ENCODE peak calls at places on chromosomes 13 and 19, in nine cellular contexts. One of them, this sample, is unnamed.

GRCh38 chr13:75135325-75135825 is 346.6 kb downstream of the TBC1D4 start:
- DNase-seq in NCI-H1092 treated with DMSO at 0.1 percent for 48 hours: no peak
- DNase-seq in activated naive CD4-positive, alpha-beta T cell treated with anti-CD3 and anti-CD28 coated beads, Interleukin-2, amount 50 U/mL, for 72 hours: no peak
- DNase-seq in BE2C: no peak
- DNase-seq in gastrocnemius medialis: no peak
- DNase-seq in H7: no peak
- DNase-seq in activated CD4-positive, CD25-positive, alpha-beta regulatory T cell: no peak
- DNase-seq in activated CD4-positive, alpha-beta memory T cell treated with anti-CD3 and anti-CD28 coated beads for 36 hours: no peak
- DNase-seq in RPMI7951: peak
- DNase-seq in this sample: no peak

GRCh38 chr13:109700176-109700575 is 86.2 kb downstream of the IRS2 start:
- DNase-seq in NCI-H1092 treated with DMSO at 0.1 percent for 48 hours: peak
- DNase-seq in activated naive CD4-positive, alpha-beta T cell treated with anti-CD3 and anti-CD28 coated beads, Interleukin-2, amount 50 U/mL, for 72 hours: no peak
- DNase-seq in BE2C: peak
- DNase-seq in gastrocnemius medialis: peak
- DNase-seq in H7: no peak
- DNase-seq in activated CD4-positive, CD25-positive, alpha-beta regulatory T cell: no peak
- DNase-seq in activated CD4-positive, alpha-beta memory T cell treated with anti-CD3 and anti-CD28 coated beads for 36 hours: no peak
- DNase-seq in RPMI7951: peak
- DNase-seq in this sample: peak

GRCh38 chr13:79392882-79393563 is 13.0 kb downstream of the RBM26 start:
- DNase-seq in NCI-H1092 treated with DMSO at 0.1 percent for 48 hours: no peak
- DNase-seq in activated naive CD4-positive, alpha-beta T cell treated with anti-CD3 and anti-CD28 coated beads, Interleukin-2, amount 50 U/mL, for 72 hours: peak
- DNase-seq in BE2C: no peak
- DNase-seq in gastrocnemius medialis: no peak
- DNase-seq in H7: no peak
- DNase-seq in activated CD4-positive, CD25-positive, alpha-beta regulatory T cell: no peak
- DNase-seq in activated CD4-positive, alpha-beta memory T cell treated with anti-CD3 and anti-CD28 coated beads for 36 hours: peak
- DNase-seq in RPMI7951: peak
- DNase-seq in this sample: no peak

GRCh38 chr19:5572556-5573286 is 5.0 kb upstream of the TINCR start:
- DNase-seq in NCI-H1092 treated with DMSO at 0.1 percent for 48 hours: no peak
- DNase-seq in activated naive CD4-positive, alpha-beta T cell treated with anti-CD3 and anti-CD28 coated beads, Interleukin-2, amount 50 U/mL, for 72 hours: no peak
- DNase-seq in BE2C: no peak
- DNase-seq in gastrocnemius medialis: no peak
- DNase-seq in H7: no peak
- DNase-seq in activated CD4-positive, CD25-positive, alpha-beta regulatory T cell: no peak
- DNase-seq in activated CD4-positive, alpha-beta memory T cell treated with anti-CD3 and anti-CD28 coated beads for 36 hours: no peak
- DNase-seq in RPMI7951: no peak
- DNase-seq in this sample: no peak

GRCh38 chr19:49512970-49513745 is 697 bp downstream of the FCGRT start:
- DNase-seq in NCI-H1092 treated with DMSO at 0.1 percent for 48 hours: peak
- DNase-seq in activated naive CD4-positive, alpha-beta T cell treated with anti-CD3 and anti-CD28 coated beads, Interleukin-2, amount 50 U/mL, for 72 hours: no peak
- DNase-seq in BE2C: peak
- DNase-seq in gastrocnemius medialis: no peak
- DNase-seq in H7: peak
- DNase-seq in activated CD4-positive, CD25-positive, alpha-beta regulatory T cell: no peak
- DNase-seq in activated CD4-positive, alpha-beta memory T cell treated with anti-CD3 and anti-CD28 coated beads for 36 hours: peak
- DNase-seq in RPMI7951: no peak
- DNase-seq in this sample: no peak

GRCh38 chr13:74770361-74770760 is 636.2 kb upstream of the KLF12 start:
- DNase-seq in NCI-H1092 treated with DMSO at 0.1 percent for 48 hours: no peak
- DNase-seq in activated naive CD4-positive, alpha-beta T cell treated with anti-CD3 and anti-CD28 coated beads, Interleukin-2, amount 50 U/mL, for 72 hours: no peak
- DNase-seq in BE2C: no peak
- DNase-seq in gastrocnemius medialis: no peak
- DNase-seq in H7: no peak
- DNase-seq in activated CD4-positive, CD25-positive, alpha-beta regulatory T cell: no peak
- DNase-seq in activated CD4-positive, alpha-beta memory T cell treated with anti-CD3 and anti-CD28 coated beads for 36 hours: no peak
- DNase-seq in RPMI7951: peak
- DNase-seq in this sample: no peak

GRCh38 chr19:51079486-51080110 is 3.1 kb downstream of the KLK14 start:
- DNase-seq in NCI-H1092 treated with DMSO at 0.1 percent for 48 hours: no peak
- DNase-seq in activated naive CD4-positive, alpha-beta T cell treated with anti-CD3 and anti-CD28 coated beads, Interleukin-2, amount 50 U/mL, for 72 hours: no peak
- DNase-seq in BE2C: no peak
- DNase-seq in gastrocnemius medialis: no peak
- DNase-seq in H7: peak
- DNase-seq in activated CD4-positive, CD25-positive, alpha-beta regulatory T cell: no peak
- DNase-seq in activated CD4-positive, alpha-beta memory T cell treated with anti-CD3 and anti-CD28 coated beads for 36 hours: no peak
- DNase-seq in RPMI7951: no peak
- DNase-seq in this sample: no peak

GRCh38 chr13:113656831-113657671 is 947 bp downstream of the ATP4B start:
- DNase-seq in NCI-H1092 treated with DMSO at 0.1 percent for 48 hours: no peak
- DNase-seq in activated naive CD4-positive, alpha-beta T cell treated with anti-CD3 and anti-CD28 coated beads, Interleukin-2, amount 50 U/mL, for 72 hours: no peak
- DNase-seq in BE2C: peak
- DNase-seq in gastrocnemius medialis: no peak
- DNase-seq in H7: peak
- DNase-seq in activated CD4-positive, CD25-positive, alpha-beta regulatory T cell: no peak
- DNase-seq in activated CD4-positive, alpha-beta memory T cell treated with anti-CD3 and anti-CD28 coated beads for 36 hours: peak
- DNase-seq in RPMI7951: no peak
- DNase-seq in this sample: peak

GRCh38 chr19:19278315-19278714 is 5.2 kb upstream of the TM6SF2 start:
- DNase-seq in NCI-H1092 treated with DMSO at 0.1 percent for 48 hours: peak
- DNase-seq in activated naive CD4-positive, alpha-beta T cell treated with anti-CD3 and anti-CD28 coated beads, Interleukin-2, amount 50 U/mL, for 72 hours: no peak
- DNase-seq in BE2C: no peak
- DNase-seq in gastrocnemius medialis: no peak
- DNase-seq in H7: peak
- DNase-seq in activated CD4-positive, CD25-positive, alpha-beta regulatory T cell: no peak
- DNase-seq in activated CD4-positive, alpha-beta memory T cell treated with anti-CD3 and anti-CD28 coated beads for 36 hours: no peak
- DNase-seq in RPMI7951: no peak
- DNase-seq in this sample: no peak

GRCh38 chr19:39252458-39252857 is 3.8 kb upstream of the IFNL4 start:
- DNase-seq in NCI-H1092 treated with DMSO at 0.1 percent for 48 hours: no peak
- DNase-seq in activated naive CD4-positive, alpha-beta T cell treated with anti-CD3 and anti-CD28 coated beads, Interleukin-2, amount 50 U/mL, for 72 hours: no peak
- DNase-seq in BE2C: no peak
- DNase-seq in gastrocnemius medialis: no peak
- DNase-seq in H7: no peak
- DNase-seq in activated CD4-positive, CD25-positive, alpha-beta regulatory T cell: no peak
- DNase-seq in activated CD4-positive, alpha-beta memory T cell treated with anti-CD3 and anti-CD28 coated beads for 36 hours: no peak
- DNase-seq in RPMI7951: no peak
- DNase-seq in this sample: no peak

GRCh38 chr13:27953671-27954405 is 15.3 kb downstream of the CDX2 start:
- DNase-seq in NCI-H1092 treated with DMSO at 0.1 percent for 48 hours: peak
- DNase-seq in activated naive CD4-positive, alpha-beta T cell treated with anti-CD3 and anti-CD28 coated beads, Interleukin-2, amount 50 U/mL, for 72 hours: peak
- DNase-seq in BE2C: peak
- DNase-seq in gastrocnemius medialis: no peak
- DNase-seq in H7: peak
- DNase-seq in activated CD4-positive, CD25-positive, alpha-beta regulatory T cell: peak
- DNase-seq in activated CD4-positive, alpha-beta memory T cell treated with anti-CD3 and anti-CD28 coated beads for 36 hours: peak
- DNase-seq in RPMI7951: peak
- DNase-seq in this sample: peak

GRCh38 chr13:106349080-106349841 is 186.2 kb downstream of the EFNB2 start:
- DNase-seq in NCI-H1092 treated with DMSO at 0.1 percent for 48 hours: peak
- DNase-seq in activated naive CD4-positive, alpha-beta T cell treated with anti-CD3 and anti-CD28 coated beads, Interleukin-2, amount 50 U/mL, for 72 hours: no peak
- DNase-seq in BE2C: peak
- DNase-seq in gastrocnemius medialis: no peak
- DNase-seq in H7: peak
- DNase-seq in activated CD4-positive, CD25-positive, alpha-beta regulatory T cell: no peak
- DNase-seq in activated CD4-positive, alpha-beta memory T cell treated with anti-CD3 and anti-CD28 coated beads for 36 hours: no peak
- DNase-seq in RPMI7951: no peak
- DNase-seq in this sample: peak

GRCh38 chr19:3129112-3129511 is 6.7 kb upstream of the GNA15 start:
- DNase-seq in NCI-H1092 treated with DMSO at 0.1 percent for 48 hours: peak
- DNase-seq in activated naive CD4-positive, alpha-beta T cell treated with anti-CD3 and anti-CD28 coated beads, Interleukin-2, amount 50 U/mL, for 72 hours: no peak
- DNase-seq in BE2C: no peak
- DNase-seq in gastrocnemius medialis: no peak
- DNase-seq in H7: peak
- DNase-seq in activated CD4-positive, CD25-positive, alpha-beta regulatory T cell: no peak
- DNase-seq in activated CD4-positive, alpha-beta memory T cell treated with anti-CD3 and anti-CD28 coated beads for 36 hours: no peak
- DNase-seq in RPMI7951: peak
- DNase-seq in this sample: no peak

GRCh38 chr13:24713022-24713421 is 32.8 kb downstream of the ATP12A start:
- DNase-seq in NCI-H1092 treated with DMSO at 0.1 percent for 48 hours: no peak
- DNase-seq in activated naive CD4-positive, alpha-beta T cell treated with anti-CD3 and anti-CD28 coated beads, Interleukin-2, amount 50 U/mL, for 72 hours: no peak
- DNase-seq in BE2C: no peak
- DNase-seq in gastrocnemius medialis: no peak
- DNase-seq in H7: no peak
- DNase-seq in activated CD4-positive, CD25-positive, alpha-beta regulatory T cell: no peak
- DNase-seq in activated CD4-positive, alpha-beta memory T cell treated with anti-CD3 and anti-CD28 coated beads for 36 hours: no peak
- DNase-seq in RPMI7951: no peak
- DNase-seq in this sample: no peak